ENCODE peak calls at places on chromosomes 16 and 17, in ten cellular contexts. A, E, G, C, L, V, N, Y, F and K are unnamed samples.

GRCh38 chr16:75461575-75461974 is 2.9 kb downstream of the TMEM170A start:
- DNase-seq in L (no peak), A (no peak), C (no peak), Y (no peak), G (no peak), V (no peak), N (no peak), F (no peak), E (no peak), K (no peak)

GRCh38 chr17:8928347-8928746 is 37.2 kb downstream of the PIK3R5 start:
- DNase-seq in L (no peak), A (no peak), Y (no peak), N (no peak), E (no peak), F (no peak), V (no peak), C (no peak), G (no peak), K (no peak)

GRCh38 chr16:81553080-81553813 is 108.6 kb downstream of the CMIP start:
- DNase-seq in E (no peak), V (no peak), F (no peak), A (no peak), C (no peak), N (no peak), Y (no peak), L (no peak), G (peak; percentile 56), K (no peak)

GRCh38 chr16:35744716-35745115 is 2285.3 kb downstream of the TP53TG3F start:
- DNase-seq in G (no peak), N (no peak), F (no peak), C (peak; percentile 63), A (no peak), L (no peak), V (no peak), Y (no peak), E (no peak), K (no peak)

GRCh38 chr17:81665205-81666091 is 957 bp downstream of the OXLD1 start:
- DNase-seq in V (no peak), E (no peak), L (no peak), G (peak; percentile 21), N (no peak), Y (peak; percentile 69), A (peak; percentile 63), C (no peak), F (no peak), K (no peak)

GRCh38 chr17:31510273-31511175 is 119.0 kb downstream of the RAB11FIP4 start:
- DNase-seq in L (no peak), F (no peak), V (no peak), N (no peak), G (no peak), A (no peak), Y (no peak), C (no peak), E (no peak), K (no peak)

GRCh38 chr16:72952404-72953301 is 95.3 kb downstream of the ZFHX3 start:
- DNase-seq in G (peak; percentile 58), A (no peak), C (no peak), N (no peak), F (peak; percentile 62), E (peak; percentile 67), Y (no peak), L (no peak), V (peak; percentile 90), K (no peak)

GRCh38 chr17:64778367-64779290 is 116.5 kb upstream of the SMURF2 start:
- DNase-seq in E (no peak), N (peak; percentile 79), Y (no peak), L (peak; percentile 27), A (no peak), C (no peak), F (no peak), G (no peak), V (no peak), K (no peak)

DNA sequence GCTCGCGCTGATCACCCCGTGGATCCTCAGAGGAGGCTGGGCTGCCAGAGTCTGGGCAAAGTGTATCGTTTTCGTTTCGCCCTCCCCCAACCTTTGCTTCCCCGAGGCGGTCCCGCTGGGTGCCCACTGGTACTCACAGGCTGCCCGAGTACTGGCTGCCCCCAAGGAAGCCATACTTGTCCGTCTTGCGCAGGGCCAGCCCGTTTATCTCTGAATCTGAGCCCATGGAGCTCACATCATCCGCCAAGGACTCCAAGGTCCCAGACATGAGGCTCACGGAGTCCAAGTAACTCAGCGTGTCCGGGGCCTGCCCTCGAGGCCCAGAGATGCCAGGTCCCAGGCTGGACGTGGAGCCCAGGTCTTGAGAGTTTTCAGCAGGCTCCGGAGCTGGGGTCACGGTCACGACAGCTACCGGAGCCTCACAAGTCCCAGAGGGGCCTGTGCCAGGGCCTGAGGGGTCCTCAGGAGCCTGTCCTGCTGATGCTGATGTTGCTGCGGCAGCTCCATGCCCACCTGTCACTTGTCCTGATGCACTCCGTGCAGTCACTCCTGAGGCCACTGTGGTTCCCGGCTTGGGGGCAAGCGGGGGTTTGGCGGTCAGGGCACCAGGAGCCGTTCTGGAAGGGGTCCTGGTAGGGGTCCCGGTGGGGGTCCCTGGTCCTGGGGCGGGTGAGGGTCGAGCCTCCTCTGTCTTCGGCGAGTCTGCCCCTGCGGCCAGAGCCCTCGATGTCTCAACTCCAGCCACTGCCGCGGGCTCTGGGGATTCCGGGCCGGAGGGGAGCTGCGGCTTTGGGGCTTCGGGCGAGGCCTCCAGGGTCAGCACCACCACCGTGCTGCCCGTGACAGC is 980 bp downstream of the TBC1D10B start:
- DNase-seq in A (no peak), Y (peak; percentile 36), L (no peak), F (no peak), C (no peak), V (no peak), E (no peak), G (no peak), N (no peak), K (no peak)
- TF ChIP-seq CTCF in A (no peak), Y (no peak), L (no peak), F (no peak), C (no peak), V (no peak), E (no peak), G (no peak), N (no peak), K (no peak)

GRCh38 chr16:83019963-83020362 is 393.2 kb downstream of the CDH13 start:
- DNase-seq in L (no peak), F (no peak), E (no peak), G (no peak), N (no peak), V (no peak), Y (no peak), A (no peak), C (no peak), K (no peak)

GRCh38 chr16:83023011-83023410 is 396.2 kb downstream of the CDH13 start:
- DNase-seq in N (no peak), E (no peak), F (no peak), A (no peak), C (no peak), L (no peak), V (no peak), Y (no peak), G (no peak), K (no peak)

GRCh38 chr16:83021049-83021448 is 394.3 kb downstream of the CDH13 start:
- DNase-seq in L (no peak), G (no peak), V (no peak), C (no peak), A (no peak), E (no peak), Y (no peak), F (no peak), N (no peak), K (no peak)

GRCh38 chr16:83027973-83028372 is 401.2 kb downstream of the CDH13 start:
- DNase-seq in L (no peak), V (no peak), F (no peak), C (no peak), Y (no peak), A (no peak), E (no peak), G (no peak), N (no peak), K (no peak)

GRCh38 chr16:83023640-83024039 is 396.9 kb downstream of the CDH13 start:
- DNase-seq in L (no peak), C (no peak), Y (no peak), N (no peak), A (no peak), G (no peak), V (no peak), E (no peak), F (no peak), K (no peak)
- TF ChIP-seq CTCF in L (no peak), C (no peak), Y (no peak), N (no peak), A (no peak), G (no peak), V (no peak), E (no peak), F (no peak), K (no peak)

DNA sequence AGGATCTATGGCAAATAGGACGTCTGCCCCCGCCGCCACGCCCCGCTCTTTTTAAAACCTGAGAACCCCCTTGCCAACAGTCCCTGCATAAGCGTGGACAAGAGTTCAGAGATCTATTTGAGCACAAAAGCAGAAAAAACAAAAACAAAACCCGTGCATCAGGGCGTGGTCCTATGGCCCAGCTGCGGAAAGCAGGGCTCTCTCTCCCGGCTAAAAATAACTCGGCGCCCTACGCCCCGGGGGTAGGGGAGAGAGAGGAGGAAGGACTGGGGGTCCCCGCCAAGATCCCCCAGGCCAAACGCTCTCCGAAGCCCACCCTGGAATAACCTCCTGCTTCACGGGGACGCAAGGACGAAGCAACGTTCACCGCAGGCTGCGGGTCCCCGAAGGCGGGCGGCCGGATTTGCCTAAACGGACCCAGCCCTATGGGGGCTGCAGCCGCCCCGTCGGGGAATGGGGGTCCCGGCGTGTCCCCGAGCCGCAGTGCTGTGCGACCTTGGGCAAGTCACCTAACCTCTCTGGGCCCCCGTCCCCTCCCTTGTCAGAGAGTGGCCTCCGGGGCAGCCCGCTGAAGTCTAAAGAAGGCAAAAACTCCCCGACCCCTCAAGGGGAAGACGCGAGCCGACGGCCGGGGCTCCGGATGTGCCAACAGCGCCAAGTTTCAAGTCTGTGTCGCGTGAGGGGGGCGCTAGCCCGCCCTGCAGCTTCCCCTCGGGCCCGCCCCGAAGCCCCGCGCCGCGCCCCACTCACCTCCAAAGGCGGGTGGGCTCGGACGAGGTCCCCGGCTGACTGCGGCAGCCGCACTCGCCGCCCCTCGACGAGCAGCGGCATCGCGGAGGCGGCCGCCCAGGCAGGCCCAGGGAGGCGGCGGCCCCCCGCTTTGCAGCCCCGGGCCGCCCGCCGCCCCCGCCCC is 477 bp downstream of the NTAN1 start:
- DNase-seq in F (no peak), L (no peak), G (peak; percentile 34), V (peak; percentile 29), C (no peak), E (no peak), A (no peak), Y (peak; percentile 27), N (peak; percentile 79), K (no peak)
- TF ChIP-seq CTCF in F (peak; percentile 5), L (peak; percentile 42), G (no peak), V (peak; percentile 25), C (no peak), E (peak; percentile 27), A (peak; percentile 11), Y (peak; percentile 48), N (no peak), K (peak; percentile 56)

DNA sequence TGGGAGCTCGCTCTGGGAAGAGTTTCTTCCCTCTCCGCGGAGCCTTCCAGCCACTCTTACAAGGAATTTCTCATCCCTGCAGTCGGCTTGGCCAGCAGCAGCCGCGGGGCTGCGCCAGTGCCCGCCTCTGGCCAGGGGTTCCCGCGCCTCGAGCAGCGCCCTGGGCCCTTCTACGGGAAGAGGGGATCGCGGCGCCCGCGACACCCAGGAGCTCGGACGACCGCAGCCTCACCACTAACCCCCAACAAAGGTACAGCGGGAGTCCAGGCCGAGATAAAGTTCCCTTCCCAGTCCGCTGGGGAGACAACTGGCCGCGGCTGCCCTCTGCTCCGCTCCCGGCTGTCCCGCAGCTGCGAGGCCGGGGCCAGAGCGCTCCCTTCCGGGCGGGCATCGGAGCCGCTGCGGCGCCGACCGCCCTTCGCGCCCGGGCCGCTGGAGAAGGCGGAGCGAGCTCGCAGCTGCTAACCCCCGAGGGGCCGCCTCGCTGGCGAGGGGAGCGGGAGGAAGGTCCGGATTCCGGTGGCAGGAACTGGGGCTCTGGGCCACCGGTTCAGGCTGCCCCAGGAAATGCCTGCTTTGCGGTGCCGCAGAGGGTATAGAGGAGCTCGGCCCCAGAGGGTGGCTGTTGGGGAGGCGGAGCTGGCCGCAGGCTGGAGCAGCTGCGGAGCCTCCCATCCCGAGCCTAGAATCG is 3.6 kb upstream of the HS3ST3B1 start:
- DNase-seq in N (no peak), A (no peak), L (peak; percentile 49), Y (no peak), C (peak; percentile 92), E (no peak), F (no peak), V (peak; percentile 51), G (peak; percentile 84), K (peak; percentile 79)
- TF ChIP-seq CTCF in N (peak; percentile 15), A (no peak), L (peak; percentile 64), Y (no peak), C (peak; percentile 70), E (peak; percentile 48), F (peak; percentile 57), V (peak; percentile 30), G (peak; percentile 37), K (peak; percentile 73)